ENCODE peak calls at places on chromosomes 7 and 10, in eight cellular contexts. One of them, this sample, is unnamed.

GRCh38 chr7:51366930-51367613 is 50.5 kb upstream of the COBL start:
- DNase-seq in GM04504: peak; percentile 2
- DNase-seq in SHP77: peak; percentile 63
- DNase-seq in fibroblast of pulmonary artery: peak; percentile 55
- DNase-seq in cardiac septum: no peak
- DNase-seq in activated naive CD4-positive, alpha-beta T cell: no peak
- DNase-seq in substantia nigra: peak; percentile 29
- DNase-seq in brain microvascular endothelial cell: peak; percentile 40
- DNase-seq in this sample: peak; percentile 41

GRCh38 chr7:114504586-114504985 is 90.0 kb downstream of the FOXP2 start:
- DNase-seq in substantia nigra: no peak
- DNase-seq in cardiac septum: no peak
- DNase-seq in activated naive CD4-positive, alpha-beta T cell: no peak
- DNase-seq in fibroblast of pulmonary artery: peak; percentile 3
- DNase-seq in GM04504: no peak
- DNase-seq in SHP77: no peak
- DNase-seq in brain microvascular endothelial cell: no peak
- DNase-seq in this sample: no peak

GRCh38 chr10:7715515-7715914 is 12.4 kb downstream of the ITIH2 start:
- DNase-seq in cardiac septum: no peak
- DNase-seq in fibroblast of pulmonary artery: no peak
- DNase-seq in brain microvascular endothelial cell: no peak
- DNase-seq in SHP77: no peak
- DNase-seq in GM04504: no peak
- DNase-seq in substantia nigra: no peak
- DNase-seq in activated naive CD4-positive, alpha-beta T cell: no peak
- DNase-seq in this sample: no peak

GRCh38 chr10:49631975-49632374 is 18.1 kb downstream of the CHAT start:
- DNase-seq in brain microvascular endothelial cell: no peak
- DNase-seq in fibroblast of pulmonary artery: no peak
- DNase-seq in GM04504: no peak
- DNase-seq in substantia nigra: no peak
- DNase-seq in cardiac septum: peak; percentile 38
- DNase-seq in activated naive CD4-positive, alpha-beta T cell: no peak
- DNase-seq in SHP77: no peak
- DNase-seq in this sample: no peak

GRCh38 chr7:157158400-157158799 is 19.7 kb downstream of the UBE3C start:
- DNase-seq in activated naive CD4-positive, alpha-beta T cell: no peak
- DNase-seq in brain microvascular endothelial cell: no peak
- DNase-seq in cardiac septum: no peak
- DNase-seq in substantia nigra: peak; percentile 16
- DNase-seq in fibroblast of pulmonary artery: no peak
- DNase-seq in SHP77: no peak
- DNase-seq in GM04504: no peak
- DNase-seq in this sample: no peak

GRCh38 chr7:17680026-17680425 is 260.3 kb downstream of the SNX13 start:
- DNase-seq in cardiac septum: no peak
- DNase-seq in GM04504: peak; percentile 85
- DNase-seq in fibroblast of pulmonary artery: peak; percentile 95
- DNase-seq in SHP77: no peak
- DNase-seq in brain microvascular endothelial cell: peak; percentile 81
- DNase-seq in activated naive CD4-positive, alpha-beta T cell: no peak
- DNase-seq in substantia nigra: peak; percentile 10
- DNase-seq in this sample: peak; percentile 84

GRCh38 chr7:137164251-137164650 is 179.3 kb downstream of the PTN start:
- DNase-seq in SHP77: no peak
- DNase-seq in cardiac septum: no peak
- DNase-seq in fibroblast of pulmonary artery: no peak
- DNase-seq in activated naive CD4-positive, alpha-beta T cell: no peak
- DNase-seq in GM04504: no peak
- DNase-seq in substantia nigra: no peak
- DNase-seq in brain microvascular endothelial cell: no peak
- DNase-seq in this sample: no peak

GRCh38 chr7:159027803-159028455 is 116.7 kb downstream of the VIPR2 start:
- DNase-seq in substantia nigra: no peak
- DNase-seq in cardiac septum: peak; percentile 70
- DNase-seq in brain microvascular endothelial cell: no peak
- DNase-seq in SHP77: peak; percentile 33
- DNase-seq in activated naive CD4-positive, alpha-beta T cell: no peak
- DNase-seq in GM04504: no peak
- DNase-seq in fibroblast of pulmonary artery: no peak
- DNase-seq in this sample: peak; percentile 12

GRCh38 chr7:6621195-6622128 is 6.1 kb downstream of the ZNF853 start:
- DNase-seq in SHP77: no peak
- DNase-seq in GM04504: no peak
- DNase-seq in brain microvascular endothelial cell: no peak
- DNase-seq in fibroblast of pulmonary artery: no peak
- DNase-seq in activated naive CD4-positive, alpha-beta T cell: no peak
- DNase-seq in substantia nigra: no peak
- DNase-seq in cardiac septum: no peak
- DNase-seq in this sample: no peak

GRCh38 chr10:123227706-123228105 is 73.5 kb downstream of the BUB3 start:
- DNase-seq in fibroblast of pulmonary artery: no peak
- DNase-seq in brain microvascular endothelial cell: no peak
- DNase-seq in activated naive CD4-positive, alpha-beta T cell: no peak
- DNase-seq in GM04504: no peak
- DNase-seq in SHP77: no peak
- DNase-seq in substantia nigra: no peak
- DNase-seq in cardiac septum: no peak
- DNase-seq in this sample: no peak

GRCh38 chr7:69115788-69116187 is 482.5 kb upstream of the AUTS2 start:
- DNase-seq in activated naive CD4-positive, alpha-beta T cell: no peak
- DNase-seq in brain microvascular endothelial cell: no peak
- DNase-seq in cardiac septum: no peak
- DNase-seq in substantia nigra: no peak
- DNase-seq in fibroblast of pulmonary artery: no peak
- DNase-seq in SHP77: no peak
- DNase-seq in GM04504: peak; percentile 17
- DNase-seq in this sample: no peak

GRCh38 chr10:114547466-114547865 is 110.6 kb downstream of the ABLIM1 start:
- DNase-seq in substantia nigra: no peak
- DNase-seq in brain microvascular endothelial cell: no peak
- DNase-seq in activated naive CD4-positive, alpha-beta T cell: no peak
- DNase-seq in GM04504: no peak
- DNase-seq in cardiac septum: no peak
- DNase-seq in fibroblast of pulmonary artery: no peak
- DNase-seq in SHP77: no peak
- DNase-seq in this sample: no peak

This sample was measured in kidney glomerular epithelial cell.